ENCODE peak calls at places on chromosomes 13 and 19, in eight cellular contexts. A is A172; H is RWPE1; Y is NCI-H2029; G is activated T-helper 1 cell treated with anti-CD3 and anti-CD28 coated beads, Interleukin-12 subunit alpha, Interleukin-12 subunit beta, Interleukin-2, Interleukin-4 antibody, amounts not matched to agents 30 ng/mL and 10 ng/mL and 1 ng/mL, durations not matched to agents 14 hours and 24 hours and 36 hours; F is iPS-NIHi11; I is activated CD8-positive, alpha-beta T cell treated with anti-CD3 and anti-CD28 coated beads for 36 hours; M is esophagus muscularis mucosa. U is an unnamed sample.

GRCh38 chr13:113585828-113586355 is 1.3 kb downstream of the TFDP1 start:
- DNase-seq in M (peak; percentile 29), H (no peak), F (no peak), Y (no peak), I (no peak), G (no peak), A (no peak), U (no peak)

GRCh38 chr13:30158774-30159445 is 148.4 kb downstream of the KATNAL1 start:
- DNase-seq in I (peak; percentile 16), M (no peak), Y (no peak), F (no peak), H (peak; percentile 6), A (peak; percentile 65), G (no peak), U (no peak)

GRCh38 chr19:44745887-44746600 is 2.5 kb upstream of the BCL3 start:
- DNase-seq in F (no peak), H (no peak), M (no peak), A (no peak), G (no peak), Y (no peak), I (no peak), U (no peak)

GRCh38 chr19:34365463-34366401 is 736 bp downstream of the GPI start:
- DNase-seq in F (peak; percentile 41), M (no peak), Y (peak; percentile 67), H (peak; percentile 35), I (no peak), G (no peak), A (peak; percentile 40), U (peak; percentile 9)

GRCh38 chr19:47097396-47098217 is 16.0 kb downstream of the ZC3H4 start:
- DNase-seq in G (no peak), Y (no peak), H (no peak), M (no peak), F (no peak), A (no peak), I (no peak), U (no peak)

GRCh38 chr13:59356607-59357006 is 807.1 kb downstream of the DIAPH3 start:
- DNase-seq in F (no peak), A (no peak), I (no peak), Y (peak; percentile 37), H (no peak), G (no peak), M (no peak), U (no peak)

GRCh38 chr19:8310342-8311055 is 2.3 kb upstream of the CD320 start:
- DNase-seq in H (no peak), Y (no peak), I (no peak), M (no peak), A (no peak), F (no peak), G (no peak), U (no peak)

GRCh38 chr13:46288570-46289259 is 77.0 kb downstream of the LRRC63 start:
- DNase-seq in G (no peak), M (no peak), F (peak; percentile 49), A (peak; percentile 28), Y (peak; percentile 1), H (peak; percentile 24), I (no peak), U (no peak)

GRCh38 chr13:29934531-29935308 is 84.3 kb upstream of the UBL3 start:
- DNase-seq in F (no peak), A (no peak), Y (no peak), M (no peak), G (peak; percentile 22), H (no peak), I (peak; percentile 43), U (no peak)

GRCh38 chr13:40665061-40665753 is 1.2 kb downstream of the FOXO1 start:
- DNase-seq in A (no peak), M (no peak), I (peak; percentile 53), F (peak; percentile 57), G (no peak), Y (no peak), H (peak; percentile 24), U (peak; percentile 30)

GRCh38 chr19:55258476-55258827 is 365 bp downstream of the PPP6R1 start:
- DNase-seq in M (no peak), H (no peak), Y (no peak), G (peak; percentile 41), I (peak; percentile 58), A (no peak), F (peak; percentile 53), U (peak; percentile 22)

GRCh38 chr13:59425211-59425721 is 738.5 kb downstream of the DIAPH3 start:
- DNase-seq in I (no peak), Y (no peak), G (no peak), A (no peak), H (no peak), M (no peak), F (no peak), U (no peak)

GRCh38 chr19:10603084-10603872 is 16.2 kb upstream of the AP1M2 start:
- DNase-seq in M (no peak), G (peak; percentile 75), H (no peak), A (no peak), I (peak; percentile 95), Y (no peak), F (peak; percentile 44), U (no peak)

GRCh38 chr13:35812730-35813129 is 318.5 kb downstream of the DCLK1 start:
- DNase-seq in I (no peak), A (no peak), G (no peak), F (no peak), H (no peak), Y (no peak), M (no peak), U (no peak)

GRCh38 chr19:3270908-3271307 is 46.4 kb downstream of the CELF5 start:
- DNase-seq in M (no peak), F (peak; percentile 69), A (peak; percentile 69), G (no peak), I (peak; percentile 82), H (peak; percentile 53), Y (peak; percentile 53), U (peak; percentile 62)

GRCh38 chr19:18432275-18433038 is 5.5 kb downstream of the ISYNA1 start:
- DNase-seq in H (no peak), F (no peak), M (no peak), G (no peak), A (no peak), Y (no peak), I (no peak), U (no peak)

GRCh38 chr13:50129923-50130685 is 114.9 kb downstream of the KCNRG start:
- DNase-seq in H (no peak), A (no peak), I (peak; percentile 40), G (no peak), M (peak; percentile 91), Y (no peak), F (peak; percentile 39), U (peak; percentile 28)

GRCh38 chr13:60620611-60621395 is 223.8 kb downstream of the TDRD3 start:
- DNase-seq in G (no peak), Y (no peak), I (no peak), A (no peak), F (no peak), H (no peak), M (no peak), U (no peak)

GRCh38 chr19:21463449-21464105 is 41.8 kb upstream of the ZNF429 start:
- DNase-seq in I (peak; percentile 88), A (no peak), F (peak; percentile 93), M (no peak), H (peak; percentile 60), Y (peak; percentile 88), G (no peak), U (peak; percentile 49)

GRCh38 chr13:63408227-63409202 is 1992.9 kb upstream of the PCDH20 start:
- DNase-seq in G (no peak), F (no peak), A (no peak), M (no peak), Y (no peak), I (no peak), H (no peak), U (no peak)

GRCh38 chr19:42369433-42370067 is 20.5 kb downstream of the CNFN start:
- DNase-seq in M (no peak), I (no peak), G (no peak), Y (no peak), A (no peak), F (no peak), H (no peak), U (no peak)

GRCh38 chr19:45938733-45939319 is 24.2 kb upstream of the NANOS2 start:
- DNase-seq in M (no peak), I (no peak), G (no peak), Y (no peak), H (no peak), A (no peak), F (no peak), U (no peak)

GRCh38 chr13:81458211-81458610 is 1117.3 kb upstream of the SPRY2 start:
- DNase-seq in A (no peak), G (no peak), Y (no peak), I (no peak), H (no peak), F (no peak), M (no peak), U (no peak)

GRCh38 chr19:51724543-51724942 is 752 bp upstream of the HAS1 start:
- DNase-seq in Y (no peak), I (no peak), A (no peak), M (no peak), H (no peak), F (no peak), G (no peak), U (no peak)

GRCh38 chr13:97369269-97369893 is 64.6 kb upstream of the RAP2A start:
- DNase-seq in G (no peak), F (no peak), M (no peak), Y (no peak), A (no peak), I (no peak), H (peak; percentile 20), U (no peak)

GRCh38 chr19:33285441-33285927 is 16.9 kb downstream of the CEBPA start:
- DNase-seq in M (no peak), I (no peak), G (no peak), H (no peak), A (no peak), Y (no peak), F (no peak), U (no peak)

GRCh38 chr19:29503785-29504184 is 22.0 kb upstream of the VSTM2B start:
- DNase-seq in H (no peak), A (no peak), M (no peak), G (no peak), I (no peak), Y (no peak), F (no peak), U (no peak)